ENCODE peak calls at places on chromosomes 5 and 9, in seven cellular contexts. L is A549, O is cardiac muscle cell, U is uterus, R is fibroblast of lung, H is brain microvascular endothelial cell, M is AG04450. V is an unnamed sample.

GRCh38 chr5:91109634-91110033 is 273.5 kb downstream of the ARRDC3 start:
- DNase-seq in L (no peak), O (no peak), U (no peak), R (no peak), H (peak; percentile 11), M (no peak), V (no peak)

GRCh38 chr5:149632311-149633251 is 51.3 kb downstream of the ARHGEF37 start:
- DNase-seq in L (peak; percentile 34), O (peak; percentile 71), U (no peak), R (peak; percentile 95), H (peak; percentile 87), M (peak; percentile 37), V (no peak)

GRCh38 chr9:124356745-124357390 is 58.4 kb downstream of the PSMB7 start:
- DNase-seq in L (no peak), O (no peak), U (no peak), R (no peak), H (no peak), M (no peak), V (no peak)

GRCh38 chr5:5953641-5954040 is 424.7 kb downstream of the MED10 start:
- DNase-seq in L (no peak), O (no peak), U (no peak), R (no peak), H (no peak), M (no peak), V (no peak)

GRCh38 chr9:8419871-8420270 is 620.3 kb upstream of the DMAC1 start:
- DNase-seq in L (no peak), O (no peak), U (no peak), R (peak; percentile 43), H (no peak), M (no peak), V (no peak)

GRCh38 chr5:175444905-175445456 is 999 bp upstream of the DRD1 start:
- DNase-seq in L (no peak), O (no peak), U (no peak), R (no peak), H (no peak), M (no peak), V (no peak)

GRCh38 chr9:100322954-100323536 is 29.7 kb downstream of the TEX10 start:
- DNase-seq in L (peak; percentile 52), O (peak; percentile 47), U (peak; percentile 21), R (peak; percentile 37), H (peak; percentile 61), M (no peak), V (peak; percentile 40)

GRCh38 chr5:132134384-132134783 is 60.8 kb downstream of the CSF2 start:
- DNase-seq in L (peak; percentile 24), O (no peak), U (no peak), R (peak; percentile 17), H (peak; percentile 9), M (no peak), V (peak; percentile 15)

GRCh38 chr9:72254881-72255545 is 105.8 kb downstream of the GDA start:
- DNase-seq in L (no peak), O (no peak), U (no peak), R (no peak), H (no peak), M (no peak), V (no peak)

GRCh38 chr9:127569819-127570401 is 42.2 kb upstream of the STXBP1 start:
- DNase-seq in L (peak; percentile 69), O (no peak), U (no peak), R (peak; percentile 60), H (no peak), M (no peak), V (no peak)

GRCh38 chr5:1732238-1732880 is 67.3 kb downstream of the MRPL36 start:
- DNase-seq in L (peak; percentile 13), O (no peak), U (no peak), R (no peak), H (no peak), M (no peak), V (no peak)

GRCh38 chr5:150618588-150619281 is 21.7 kb upstream of the SYNPO start:
- DNase-seq in L (no peak), O (no peak), U (peak; percentile 54), R (peak; percentile 80), H (no peak), M (no peak), V (peak; percentile 68)

GRCh38 chr5:172194985-172195774 is 1.2 kb downstream of the EFCAB9 start:
- DNase-seq in L (no peak), O (no peak), U (no peak), R (no peak), H (no peak), M (no peak), V (no peak)

GRCh38 chr5:67089200-67089725 is 107.3 kb downstream of the CD180 start:
- DNase-seq in L (no peak), O (no peak), U (no peak), R (peak; percentile 66), H (no peak), M (peak; percentile 8), V (peak; percentile 52)

GRCh38 chr5:167934561-167934971 is 356.9 kb upstream of the WWC1 start:
- DNase-seq in L (no peak), O (peak; percentile 64), U (no peak), R (peak; percentile 93), H (no peak), M (no peak), V (peak; percentile 6)

GRCh38 chr5:137365126-137365865 is 133.8 kb downstream of the SPOCK1 start:
- DNase-seq in L (no peak), O (no peak), U (no peak), R (peak; percentile 61), H (no peak), M (no peak), V (no peak)

GRCh38 chr5:111392181-111392580 is 120.2 kb downstream of the STARD4 start:
- DNase-seq in L (no peak), O (no peak), U (no peak), R (no peak), H (no peak), M (no peak), V (no peak)

GRCh38 chr9:74773886-74774479 is 113.7 kb downstream of the TRPM6 start:
- DNase-seq in L (peak; percentile 81), O (peak; percentile 81), U (peak; percentile 75), R (peak; percentile 55), H (peak; percentile 72), M (peak; percentile 55), V (peak; percentile 71)

GRCh38 chr5:143800715-143801114 is 11.2 kb upstream of the HMHB1 start:
- DNase-seq in L (no peak), O (no peak), U (no peak), R (no peak), H (no peak), M (no peak), V (no peak)

GRCh38 chr5:59745422-59745863 is 148.1 kb downstream of the PDE4D start:
- DNase-seq in L (peak; percentile 96), O (no peak), U (peak; percentile 36), R (peak; percentile 80), H (peak; percentile 91), M (no peak), V (peak; percentile 38)

GRCh38 chr9:100756217-100756616 is 178.3 kb downstream of the CAVIN4 start:
- DNase-seq in L (no peak), O (peak; percentile 8), U (no peak), R (no peak), H (no peak), M (no peak), V (no peak)

GRCh38 chr5:10111575-10111974 is 138.1 kb downstream of the ATPSCKMT start:
- DNase-seq in L (peak; percentile 35), O (peak; percentile 60), U (no peak), R (peak; percentile 37), H (peak; percentile 34), M (peak; percentile 33), V (no peak)

GRCh38 chr9:84856181-84856632 is 186.7 kb downstream of the NTRK2 start:
- DNase-seq in L (no peak), O (no peak), U (no peak), R (peak; percentile 64), H (no peak), M (no peak), V (no peak)
- H3K27ac ChIP-seq in L (no peak overlapping the region), O (no peak overlapping the region), U (peak overlapping the region; percentile 54), R (no peak overlapping the region), H (no peak overlapping the region), M (no peak overlapping the region), V (no peak overlapping the region)

GRCh38 chr5:178264044-178264443 is 31.4 kb upstream of the PHYKPL start:
- DNase-seq in L (no peak), O (no peak), U (no peak), R (no peak), H (no peak), M (no peak), V (no peak)

GRCh38 chr5:178265746-178266145 is 33.1 kb upstream of the PHYKPL start:
- DNase-seq in L (no peak), O (no peak), U (no peak), R (no peak), H (no peak), M (no peak), V (no peak)

GRCh38 chr5:178257650-178258049 is 25.0 kb upstream of the PHYKPL start:
- DNase-seq in L (no peak), O (no peak), U (no peak), R (no peak), H (no peak), M (no peak), V (no peak)

GRCh38 chr5:178259623-178260536 is 27.3 kb upstream of the PHYKPL start:
- DNase-seq in L (no peak), O (no peak), U (no peak), R (no peak), H (no peak), M (no peak), V (no peak)

GRCh38 chr5:178261666-178262600 is 29.3 kb upstream of the PHYKPL start:
- DNase-seq in L (no peak), O (no peak), U (no peak), R (no peak), H (no peak), M (no peak), V (no peak)
- H3K27ac ChIP-seq in L (no peak overlapping the region), O (no peak overlapping the region), U (no peak overlapping the region), R (no peak overlapping the region), H (no peak overlapping the region), M (no peak overlapping the region), V (no peak overlapping the region)

GRCh38 chr5:159088371-159088770 is 11.3 kb downstream of the EBF1 start:
- DNase-seq in L (no peak), O (no peak), U (no peak), R (no peak), H (no peak), M (no peak), V (no peak)
- H3K27ac ChIP-seq in L (no peak overlapping the region), O (no peak overlapping the region), U (no peak overlapping the region), R (no peak overlapping the region), H (no peak overlapping the region), M (no peak overlapping the region), V (no peak overlapping the region)

DNA sequence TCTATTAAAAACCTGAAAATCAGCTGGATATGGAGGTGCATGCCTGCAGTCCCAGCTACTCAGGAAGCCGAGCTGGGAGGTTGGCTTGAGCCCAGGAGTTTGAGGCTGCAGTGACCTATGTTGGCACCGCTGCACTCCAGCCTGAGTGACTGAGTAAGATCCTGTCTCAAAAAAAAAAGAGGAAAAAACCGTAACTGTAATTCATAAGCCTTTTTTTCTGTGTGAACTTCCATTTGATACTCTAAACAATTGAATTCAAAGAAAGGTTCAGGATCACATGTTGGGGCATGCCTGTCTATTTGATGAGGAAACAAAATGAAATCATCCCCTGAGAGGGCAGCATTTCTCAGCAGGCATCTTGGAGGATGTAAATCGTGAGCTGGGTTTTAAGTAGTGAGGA is 38.8 kb downstream of the ITGA2 start:
- DNase-seq in L (peak; percentile 39), O (no peak), U (peak; percentile 37), R (peak; percentile 84), H (peak; percentile 62), M (no peak), V (peak; percentile 11)
- H3K27ac ChIP-seq in L (peak overlapping the region; percentile 83), O (no peak overlapping the region), U (no peak overlapping the region), R (peak overlapping the region; percentile 67), H (peak overlapping the region; percentile 31), M (peak overlapping the region; percentile 68), V (no peak overlapping the region)